ENCODE peak calls at places on chromosomes 11 and 22, in six cellular contexts. A, Z, V, T, Q and Y are unnamed samples.

GRCh38 chr11:35752115-35752514 is 89.5 kb downstream of the TRIM44 start:
- DNase-seq in A (no peak), Z (peak; percentile 5), V (no peak), T (no peak), Q (no peak), Y (no peak)

GRCh38 chr22:41383085-41383484 is 1.3 kb downstream of the TEF start:
- DNase-seq in A (no peak), Z (no peak), V (no peak), T (no peak), Q (no peak), Y (no peak)

GRCh38 chr11:119373917-119374631 is 7.4 kb downstream of the USP2 start:
- DNase-seq in A (no peak), Z (peak; percentile 83), V (peak; percentile 74), T (peak; percentile 58), Q (peak; percentile 82), Y (peak; percentile 64)

GRCh38 chr11:122175316-122175715 is 59.3 kb upstream of the BLID start:
- DNase-seq in A (no peak), Z (peak; percentile 45), V (no peak), T (no peak), Q (no peak), Y (no peak)

GRCh38 chr11:91296628-91297027 is 928.0 kb upstream of the FAT3 start:
- DNase-seq in A (no peak), Z (no peak), V (no peak), T (no peak), Q (no peak), Y (peak; percentile 67)

GRCh38 chr11:65308281-65308891 is 6.3 kb upstream of the CDC42EP2 start:
- DNase-seq in A (no peak), Z (no peak), V (no peak), T (no peak), Q (peak; percentile 73), Y (no peak)

GRCh38 chr22:19800761-19801244 is 40.2 kb downstream of the TBX1 start:
- DNase-seq in A (no peak), Z (peak; percentile 60), V (peak; percentile 34), T (peak; percentile 74), Q (no peak), Y (no peak)

GRCh38 chr11:10414659-10415058 is 40.4 kb upstream of the AMPD3 start:
- DNase-seq in A (no peak), Z (peak; percentile 66), V (no peak), T (peak; percentile 45), Q (no peak), Y (no peak)

GRCh38 chr22:26986051-26986881 is 328.9 kb downstream of the MIAT start:
- DNase-seq in A (no peak), Z (no peak), V (no peak), T (no peak), Q (no peak), Y (no peak)

GRCh38 chr11:26792956-26793355 is 71.1 kb upstream of the SLC5A12 start:
- DNase-seq in A (no peak), Z (no peak), V (no peak), T (no peak), Q (no peak), Y (no peak)

GRCh38 chr22:40323681-40324083 is 22.6 kb upstream of the ADSL start:
- DNase-seq in A (no peak), Z (peak; percentile 3), V (no peak), T (no peak), Q (no peak), Y (no peak)

GRCh38 chr22:24482586-24482985 is 12.5 kb upstream of the UPB1 start:
- DNase-seq in A (peak; percentile 61), Z (peak; percentile 89), V (no peak), T (no peak), Q (no peak), Y (peak; percentile 87)

GRCh38 chr11:126992065-126992803 is 8.3 kb downstream of the KIRREL3 start:
- DNase-seq in A (peak; percentile 93), Z (peak; percentile 99), V (no peak), T (no peak), Q (no peak), Y (peak; percentile 67)

GRCh38 chr11:47413351-47413750 is 5.0 kb downstream of the SLC39A13 start:
- DNase-seq in A (no peak), Z (no peak), V (no peak), T (no peak), Q (no peak), Y (no peak)

GRCh38 chr11:112100457-112100856 is 13.8 kb downstream of the SDHD start:
- DNase-seq in A (no peak), Z (no peak), V (no peak), T (no peak), Q (no peak), Y (no peak)

GRCh38 chr11:119306373-119306890 is 10.5 kb downstream of the MCAM start:
- DNase-seq in A (no peak), Z (peak; percentile 39), V (no peak), T (no peak), Q (no peak), Y (no peak)

GRCh38 chr11:35917676-35918075 is 26.2 kb upstream of the LDLRAD3 start:
- DNase-seq in A (no peak), Z (no peak), V (no peak), T (no peak), Q (no peak), Y (no peak)

GRCh38 chr11:30585067-30585891 is 874 bp downstream of the MPPED2 start:
- DNase-seq in A (no peak), Z (peak; percentile 13), V (no peak), T (no peak), Q (peak; percentile 64), Y (no peak)

GRCh38 chr22:43845981-43846380 is 16.3 kb downstream of the SULT4A1 start:
- DNase-seq in A (no peak), Z (no peak), V (no peak), T (no peak), Q (peak; percentile 48), Y (no peak)

GRCh38 chr11:78921517-78921916 is 346.9 kb upstream of the NARS2 start:
- DNase-seq in A (no peak), Z (no peak), V (no peak), T (no peak), Q (no peak), Y (no peak)

GRCh38 chr11:103609117-103610066 is 427.0 kb upstream of the DDI1 start:
- DNase-seq in A (peak; percentile 94), Z (peak; percentile 89), V (no peak), T (no peak), Q (no peak), Y (peak; percentile 92)

GRCh38 chr22:46584081-46584903 is 35.9 kb upstream of the GRAMD4 start:
- DNase-seq in A (no peak), Z (no peak), V (no peak), T (no peak), Q (peak; percentile 60), Y (peak; percentile 65)

GRCh38 chr11:61776561-61777075 is 15.8 kb downstream of the TMEM258 start:
- DNase-seq in A (peak; percentile 32), Z (peak; percentile 78), V (peak; percentile 59), T (peak; percentile 90), Q (peak; percentile 76), Y (peak; percentile 55)

GRCh38 chr11:61778920-61779650 is 13.3 kb downstream of the TMEM258 start:
- DNase-seq in A (no peak), Z (no peak), V (no peak), T (no peak), Q (no peak), Y (no peak)

GRCh38 chr11:61775606-61776554 is 16.5 kb downstream of the TMEM258 start:
- DNase-seq in A (no peak), Z (no peak), V (no peak), T (no peak), Q (no peak), Y (no peak)

GRCh38 chr11:61778357-61778886 is 14.0 kb downstream of the TMEM258 start:
- DNase-seq in A (no peak), Z (no peak), V (no peak), T (no peak), Q (no peak), Y (no peak)

GRCh38 chr11:61777234-61778090 is 14.9 kb downstream of the TMEM258 start:
- DNase-seq in A (no peak), Z (peak; percentile 47), V (no peak), T (peak; percentile 68), Q (no peak), Y (no peak)
- H3K4me3 ChIP-seq in A (no peak overlapping the region), Z (no peak overlapping the region), V (no peak overlapping the region), T (no peak overlapping the region), Q (peak overlapping the region; percentile 16), Y (no peak overlapping the region)

GRCh38 chr11:123560001-123560400 is 94.4 kb downstream of the SCN3B start:
- DNase-seq in A (no peak), Z (peak; percentile 93), V (no peak), T (no peak), Q (peak; percentile 73), Y (peak; percentile 57)
- H3K4me3 ChIP-seq in A (peak overlapping the region; percentile 31), Z (peak overlapping the region; percentile 64), V (no peak overlapping the region), T (no peak overlapping the region), Q (peak overlapping the region; percentile 39), Y (peak overlapping the region; percentile 39)

DNA sequence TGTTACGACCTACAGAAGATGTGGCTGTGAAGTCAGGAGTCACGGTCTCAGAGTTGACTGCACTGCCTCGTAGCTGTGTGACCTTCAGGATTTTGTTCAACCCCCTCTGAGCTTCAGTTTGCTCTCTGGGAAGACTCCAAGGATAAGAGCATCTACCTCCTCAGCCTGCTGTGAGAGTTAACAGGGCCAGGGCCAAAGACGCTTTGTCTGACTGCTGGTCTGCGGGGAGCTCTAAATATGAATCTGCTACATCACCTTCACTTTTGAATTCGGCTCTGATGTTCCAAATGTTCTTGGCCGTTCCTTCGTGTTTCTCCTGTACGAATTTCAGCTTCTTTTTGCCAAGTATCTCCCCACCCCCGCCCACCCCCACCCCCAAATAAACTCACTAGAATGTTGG is 11.5 kb upstream of the TNNT3 start:
- DNase-seq in A (no peak), Z (no peak), V (no peak), T (no peak), Q (no peak), Y (no peak)
- H3K4me3 ChIP-seq in A (no peak overlapping the region), Z (no peak overlapping the region), V (no peak overlapping the region), T (no peak overlapping the region), Q (no peak overlapping the region), Y (no peak overlapping the region)

GRCh38 chr11:73312806-73313403 is 4.8 kb downstream of the ARHGEF17 start:
- DNase-seq in A (no peak), Z (peak; percentile 83), V (no peak), T (no peak), Q (no peak), Y (no peak)

GRCh38 chr11:73315288-73316020 is 7.4 kb downstream of the ARHGEF17 start:
- DNase-seq in A (no peak), Z (peak; percentile 40), V (no peak), T (no peak), Q (no peak), Y (no peak)

GRCh38 chr11:73314121-73314948 is 6.3 kb downstream of the ARHGEF17 start:
- DNase-seq in A (peak; percentile 85), Z (peak; percentile 63), V (peak; percentile 95), T (peak; percentile 42), Q (peak; percentile 80), Y (no peak)

GRCh38 chr11:73312036-73312435 is 4.0 kb downstream of the ARHGEF17 start:
- DNase-seq in A (no peak), Z (no peak), V (no peak), T (no peak), Q (no peak), Y (no peak)

GRCh38 chr11:73313652-73314051 is 5.6 kb downstream of the ARHGEF17 start:
- DNase-seq in A (no peak), Z (peak; percentile 53), V (no peak), T (no peak), Q (no peak), Y (no peak)
- H3K4me3 ChIP-seq in A (peak overlapping the region; percentile 8), Z (peak overlapping the region; percentile 76), V (peak overlapping the region; percentile 10), T (no peak overlapping the region), Q (peak overlapping the region; percentile 76), Y (no peak overlapping the region)